ENCODE peak calls at places on chromosomes 3 and 15, in ten cellular contexts. U is KG1; D is iris pigment epithelial cell; M is heart left ventricle; E is coronary artery; I is memory B cell; C is NCI-H187 treated with DMSO at 0.1 percent for 48 hours; B is stimulated activated CD4-positive, alpha-beta T cell treated with anti-CD3 and anti-CD28 coated beads, Interleukin-15, amount 100 ng/mL, for 1 hour; G is IMR-90; L is RKO. S is an unnamed sample.
A peak's percentile ranks its signal among the peaks of the same experiment; 100 is the strongest.

GRCh38 chr3:73674280-73674679 is 49.5 kb upstream of the PDZRN3 start:
- DNase-seq in L (no peak), M (no peak), U (no peak), C (no peak), B (no peak), G (peak; percentile 71), I (no peak), D (no peak), E (no peak), S (no peak)

GRCh38 chr15:40929730-40930429 is 740 bp downstream of the DLL4 start:
- DNase-seq in M (peak; percentile 81), D (peak; percentile 74), E (no peak), G (peak; percentile 64), C (no peak), B (no peak), L (peak; percentile 80), I (no peak), U (no peak), S (no peak)

GRCh38 chr3:131850223-131850622 is 184.6 kb downstream of the CPNE4 start:
- DNase-seq in D (no peak), I (no peak), B (no peak), M (no peak), L (no peak), G (no peak), U (no peak), E (no peak), C (no peak), S (no peak)

GRCh38 chr15:34490421-34491193 is 53.0 kb upstream of the GOLGA8A start:
- DNase-seq in L (no peak), C (no peak), B (no peak), E (no peak), D (no peak), M (no peak), U (no peak), I (no peak), G (no peak), S (no peak)

GRCh38 chr3:140917769-140918168 is 23.9 kb upstream of the SLC25A36 start:
- DNase-seq in C (no peak), B (no peak), M (peak; percentile 55), D (no peak), E (no peak), L (no peak), I (no peak), G (no peak), U (no peak), S (no peak)

GRCh38 chr3:161081675-161082462 is 23.3 kb downstream of the B3GALNT1 start:
- DNase-seq in U (no peak), G (no peak), M (no peak), E (no peak), C (no peak), B (no peak), I (no peak), L (no peak), D (no peak), S (no peak)

GRCh38 chr15:38899300-38899699 is 334.7 kb upstream of the RASGRP1 start:
- DNase-seq in U (no peak), G (peak; percentile 92), L (no peak), I (no peak), M (no peak), B (no peak), C (no peak), E (no peak), D (peak; percentile 87), S (no peak)

GRCh38 chr3:135896613-135897012 is 68.9 kb upstream of the PPP2R3A start:
- DNase-seq in B (no peak), G (peak; percentile 48), D (no peak), M (no peak), C (no peak), L (peak; percentile 26), E (no peak), I (no peak), U (no peak), S (no peak)

GRCh38 chr3:194423317-194423716 is 24.3 kb upstream of the GP5 start:
- DNase-seq in G (peak; percentile 16), B (no peak), U (no peak), E (no peak), D (peak; percentile 25), C (no peak), I (no peak), L (no peak), M (no peak), S (no peak)

GRCh38 chr3:46440531-46441294 is 24.0 kb downstream of the LTF start:
- DNase-seq in G (no peak), L (no peak), M (no peak), D (no peak), U (no peak), I (no peak), E (peak; percentile 9), B (no peak), C (no peak), S (peak; percentile 69)

GRCh38 chr3:73848173-73848751 is 223.5 kb upstream of the PDZRN3 start:
- DNase-seq in C (no peak), U (no peak), M (no peak), I (no peak), B (no peak), L (peak; percentile 38), E (no peak), G (peak; percentile 51), D (peak; percentile 30), S (no peak)

GRCh38 chr15:74200394-74200793 is 2.2 kb downstream of the STRA6 start:
- DNase-seq in C (no peak), M (no peak), E (no peak), B (no peak), U (no peak), L (no peak), I (no peak), G (peak; percentile 76), D (peak; percentile 88), S (no peak)

GRCh38 chr3:32105291-32106131 is 909 bp upstream of the GPD1L start:
- DNase-seq in M (no peak), L (peak; percentile 11), U (no peak), C (no peak), E (no peak), G (peak; percentile 10), B (no peak), D (no peak), I (no peak), S (no peak)

GRCh38 chr3:49799761-49800160 is at the start of gene CDHR4:
- DNase-seq in D (peak; percentile 82), G (peak; percentile 72), B (no peak), I (no peak), U (no peak), E (peak; percentile 87), M (no peak), L (peak; percentile 38), C (no peak), S (no peak)

GRCh38 chr3:16906679-16907078 is 21.9 kb downstream of the PLCL2 start:
- DNase-seq in L (no peak), M (no peak), I (no peak), G (peak; percentile 29), B (no peak), D (peak; percentile 76), U (no peak), C (no peak), E (no peak), S (no peak)

GRCh38 chr3:86244897-86245296 is 746.1 kb downstream of the VGLL3 start:
- DNase-seq in L (no peak), U (no peak), E (no peak), I (no peak), G (no peak), D (no peak), C (no peak), M (no peak), B (no peak), S (no peak)

GRCh38 chr3:68915973-68916372 is 16.4 kb downstream of the TAFA4 start:
- DNase-seq in I (no peak), U (no peak), D (no peak), M (no peak), C (no peak), L (no peak), B (no peak), G (no peak), E (no peak), S (no peak)

GRCh38 chr3:127753898-127754410 is 68.4 kb downstream of the MGLL start:
- DNase-seq in I (no peak), B (no peak), G (no peak), L (no peak), U (no peak), M (no peak), D (no peak), C (no peak), E (no peak), S (no peak)

GRCh38 chr3:27827041-27827440 is 104.9 kb upstream of the EOMES start:
- DNase-seq in B (no peak), D (no peak), U (no peak), L (no peak), I (no peak), E (no peak), M (no peak), C (no peak), G (no peak), S (no peak)

GRCh38 chr3:127964053-127964452 is 49.0 kb downstream of the KBTBD12 start:
- DNase-seq in I (no peak), G (peak; percentile 7), M (no peak), C (peak; percentile 81), D (peak; percentile 67), B (no peak), L (no peak), E (no peak), U (no peak), S (no peak)

GRCh38 chr3:11379238-11379823 is 107.1 kb downstream of the ATG7 start:
- DNase-seq in D (peak; percentile 74), I (peak; percentile 29), E (no peak), M (no peak), L (peak; percentile 60), B (no peak), U (no peak), G (peak; percentile 70), C (no peak), S (no peak)

GRCh38 chr3:16338124-16338523 is 73.1 kb downstream of the OXNAD1 start:
- DNase-seq in D (peak; percentile 45), G (no peak), I (no peak), L (no peak), B (no peak), U (peak; percentile 8), E (no peak), C (no peak), M (no peak), S (peak; percentile 18)

GRCh38 chr15:98442379-98442833 is 205.9 kb upstream of the IGF1R start:
- DNase-seq in E (no peak), L (peak; percentile 60), G (peak; percentile 82), M (no peak), U (no peak), B (peak; percentile 31), C (peak; percentile 11), D (peak; percentile 88), I (no peak), S (peak; percentile 58)

GRCh38 chr3:151896662-151897012 is 23.2 kb downstream of the SUCNR1 start:
- DNase-seq in C (no peak), I (no peak), G (no peak), E (no peak), B (no peak), L (peak; percentile 11), M (no peak), U (no peak), D (peak; percentile 58), S (no peak)

GRCh38 chr3:12451481-12451880 is 32.8 kb upstream of the TSEN2 start:
- DNase-seq in I (no peak), D (no peak), B (no peak), M (no peak), L (no peak), C (no peak), E (no peak), U (no peak), G (no peak), S (no peak)

GRCh38 chr3:98741121-98741716 is 21.9 kb upstream of the ST3GAL6 start:
- DNase-seq in E (no peak), U (no peak), I (no peak), G (peak; percentile 70), M (no peak), D (peak; percentile 89), L (peak; percentile 12), B (no peak), C (no peak), S (no peak)

GRCh38 chr3:19231792-19232461 is 83.6 kb downstream of the KCNH8 start:
- DNase-seq in U (no peak), E (no peak), M (no peak), B (no peak), D (no peak), I (no peak), L (no peak), G (no peak), C (no peak), S (no peak)

S was measured in CMK.